ENCODE peak calls at places on chromosome 10, in six cellular contexts. Y is cardiac muscle cell, U is AG04450, S is stomach, R is thyroid gland, A is bronchial epithelial cell. W is an unnamed sample.

GRCh38 chr10:84135836-84136235 is 3.5 kb upstream of the GHITM start:
- DNase-seq in Y (no peak), U (no peak), S (no peak), R (no peak), A (no peak), W (no peak)

GRCh38 chr10:47354162-47354561 is 6.0 kb downstream of the RBP3 start:
- DNase-seq in Y (peak), U (no peak), S (no peak), R (no peak), A (no peak), W (no peak)

GRCh38 chr10:14608381-14609001 is 166.2 kb downstream of the FAM107B start:
- DNase-seq in Y (no peak), U (no peak), S (no peak), R (no peak), A (no peak), W (no peak)

GRCh38 chr10:71127773-71128172 is 84.6 kb upstream of the UNC5B start:
- DNase-seq in Y (no peak), U (no peak), S (no peak), R (no peak), A (no peak), W (no peak)

GRCh38 chr10:49257159-49257558 is 41.8 kb upstream of the C10orf71 start:
- DNase-seq in Y (no peak), U (no peak), S (no peak), R (no peak), A (no peak), W (no peak)

GRCh38 chr10:46282460-46283216 is 4.2 kb upstream of the ANTXRL start:
- DNase-seq in Y (peak), U (peak), S (peak), R (peak), A (peak), W (peak)

GRCh38 chr10:120982507-120982906 is 131.3 kb downstream of the WDR11 start:
- DNase-seq in Y (no peak), U (no peak), S (no peak), R (no peak), A (no peak), W (no peak)

GRCh38 chr10:1737222-1738061 is at the start of gene ADARB2:
- DNase-seq in Y (no peak), U (no peak), S (peak), R (no peak), A (peak), W (peak)

GRCh38 chr10:89332718-89333281 is 5.0 kb downstream of the IFIT3 start:
- DNase-seq in Y (no peak), U (no peak), S (no peak), R (no peak), A (peak), W (no peak)

GRCh38 chr10:20302033-20302432 is 485.8 kb downstream of the PLXDC2 start:
- DNase-seq in Y (no peak), U (no peak), S (no peak), R (no peak), A (peak), W (no peak)

GRCh38 chr10:17665742-17666141 is 21.8 kb downstream of the STAM start:
- DNase-seq in Y (peak), U (peak), S (no peak), R (no peak), A (peak), W (no peak)

GRCh38 chr10:62341419-62341818 is 32.8 kb upstream of the ZNF365 start:
- DNase-seq in Y (no peak), U (no peak), S (no peak), R (no peak), A (no peak), W (no peak)

GRCh38 chr10:8035641-8036520 is 18.6 kb upstream of the GATA3 start:
- DNase-seq in Y (no peak), U (no peak), S (no peak), R (no peak), A (no peak), W (no peak)

GRCh38 chr10:53162856-53163255 is 390.3 kb upstream of the MBL2 start:
- DNase-seq in Y (no peak), U (no peak), S (no peak), R (no peak), A (no peak), W (no peak)

GRCh38 chr10:34717429-34717828 is 97.7 kb downstream of the PARD3 start:
- DNase-seq in Y (no peak), U (no peak), S (no peak), R (no peak), A (no peak), W (no peak)
- TF ChIP-seq CTCF in Y (no peak), U (no peak), S (no peak), R (no peak), A (no peak), W (no peak)

DNA sequence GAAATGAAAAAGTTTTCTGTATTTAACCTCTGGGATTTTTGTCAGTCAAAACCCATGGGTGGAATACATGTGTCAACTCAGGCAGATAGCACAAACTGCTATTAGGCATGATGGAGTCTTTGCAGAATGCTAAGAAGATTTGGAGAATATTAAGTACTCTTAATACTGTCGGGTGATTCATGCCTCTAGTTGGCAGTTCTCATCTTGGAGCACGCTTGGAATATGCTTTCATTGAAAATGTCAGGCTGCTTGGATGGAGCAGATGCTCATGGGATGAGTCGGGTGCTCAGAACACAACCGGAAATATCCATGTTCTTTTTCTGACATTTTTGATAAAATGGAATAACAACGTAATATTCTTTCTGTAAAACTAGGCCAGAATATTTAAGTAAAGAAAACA is 27.6 kb upstream of the PRKG1 start:
- DNase-seq in Y (no peak), U (no peak), S (no peak), R (no peak), A (no peak), W (no peak)
- H3K4me3 ChIP-seq in Y (no peak), U (no peak), S (no peak), R (no peak), A (no peak), W (no peak)

DNA sequence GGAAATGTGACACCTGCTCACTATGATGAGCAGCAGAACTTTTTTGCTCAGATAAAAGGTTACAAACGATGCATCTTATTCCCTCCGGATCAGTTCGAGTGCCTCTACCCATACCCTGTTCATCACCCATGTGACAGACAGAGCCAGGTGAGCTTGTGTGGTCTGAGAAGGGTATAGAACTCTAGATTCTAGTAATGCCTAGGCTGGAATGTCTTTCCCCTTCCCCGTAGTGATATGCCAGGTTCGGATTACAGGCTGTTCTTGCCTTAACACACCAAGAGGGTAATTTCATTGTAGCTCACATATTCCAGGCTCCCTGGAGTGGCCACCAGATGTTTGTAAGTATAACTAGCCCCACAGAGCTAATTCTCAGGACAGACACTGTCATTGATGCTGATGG is 9.2 kb downstream of the HIF1AN start:
- DNase-seq in Y (no peak), U (no peak), S (no peak), R (no peak), A (no peak), W (no peak)
- TF ChIP-seq CTCF in Y (no peak), U (no peak), S (no peak), R (no peak), A (no peak), W (no peak)

GRCh38 chr10:110354322-110354766 is 49.6 kb upstream of the SMNDC1 start:
- DNase-seq in Y (peak), U (peak), S (peak), R (peak), A (peak), W (peak)

GRCh38 chr10:110355922-110356627 is 51.4 kb upstream of the SMNDC1 start:
- DNase-seq in Y (no peak), U (no peak), S (no peak), R (no peak), A (no peak), W (no peak)

GRCh38 chr10:110355181-110355831 is 50.6 kb upstream of the SMNDC1 start:
- DNase-seq in Y (no peak), U (no peak), S (no peak), R (no peak), A (no peak), W (no peak)

GRCh38 chr10:110350812-110351211 is 46.1 kb upstream of the SMNDC1 start:
- DNase-seq in Y (no peak), U (no peak), S (no peak), R (no peak), A (no peak), W (no peak)

DNA sequence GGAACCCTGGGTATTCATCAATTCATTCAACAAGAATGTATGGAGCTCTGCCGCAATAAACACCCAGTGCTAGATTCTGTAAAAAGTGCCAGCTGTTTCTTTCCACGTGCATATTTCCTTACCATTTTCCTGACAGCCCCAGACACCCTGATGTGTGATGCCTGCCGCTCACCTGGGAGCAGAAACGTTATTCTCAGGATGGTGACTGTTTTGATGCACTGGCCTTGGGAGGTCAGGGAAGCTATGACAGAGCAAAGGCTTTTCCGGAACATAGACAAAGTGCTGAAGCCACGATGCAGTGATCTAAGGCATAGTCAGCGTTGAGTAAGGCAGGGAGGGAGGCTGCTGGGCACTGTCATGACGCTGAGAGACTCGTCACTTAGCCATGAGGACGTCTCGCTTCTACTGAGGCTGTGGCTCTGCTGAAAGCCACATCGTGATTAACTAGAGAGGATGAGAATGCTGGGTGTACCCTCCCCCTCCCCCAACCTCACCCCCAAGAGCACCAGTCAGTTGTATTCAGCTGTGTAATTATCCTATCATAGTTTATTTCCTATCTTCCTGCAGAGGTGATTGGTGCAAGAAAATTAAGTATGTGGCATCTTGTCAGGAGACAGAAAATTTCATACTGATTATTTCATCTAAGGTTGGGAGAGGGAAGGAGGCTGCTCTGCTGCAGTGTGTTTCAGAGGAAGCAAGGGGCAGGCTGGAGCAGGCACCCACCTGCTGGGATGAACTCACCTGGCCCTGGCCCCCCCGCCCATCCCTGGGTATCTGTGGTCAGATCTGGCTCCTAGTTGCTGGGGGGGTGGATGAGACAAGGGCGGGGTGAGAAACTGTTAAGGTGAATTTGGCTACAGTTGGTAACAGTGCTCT is 48.8 kb upstream of the SMNDC1 start:
- DNase-seq in Y (peak), U (peak), S (no peak), R (no peak), A (peak), W (no peak)
- H3K4me3 ChIP-seq in Y (no peak), U (peak), S (no peak), R (no peak), A (no peak), W (no peak)

GRCh38 chr10:96321822-96322221 is 17.6 kb downstream of the DNTT start:
- DNase-seq in Y (no peak), U (no peak), S (no peak), R (no peak), A (no peak), W (no peak)
- TF ChIP-seq CTCF in Y (no peak), U (no peak), S (no peak), R (no peak), A (no peak), W (no peak)

GRCh38 chr10:110352930-110353243 is 48.2 kb upstream of the SMNDC1 start:
- DNase-seq in Y (no peak), U (no peak), S (no peak), R (no peak), A (no peak), W (no peak)
- H3K4me3 ChIP-seq in Y (no peak), U (no peak), S (no peak), R (no peak), A (no peak), W (no peak)

GRCh38 chr10:115030483-115031200 is 62.5 kb upstream of the ATRNL1 start:
- DNase-seq in Y (no peak), U (no peak), S (no peak), R (no peak), A (no peak), W (no peak)

GRCh38 chr10:115028419-115028818 is 64.7 kb upstream of the ATRNL1 start:
- DNase-seq in Y (no peak), U (no peak), S (no peak), R (no peak), A (no peak), W (no peak)

GRCh38 chr10:115029452-115030375 is 63.5 kb upstream of the ATRNL1 start:
- DNase-seq in Y (no peak), U (no peak), S (no peak), R (no peak), A (no peak), W (no peak)

GRCh38 chr10:115022754-115023153 is 70.4 kb upstream of the ATRNL1 start:
- DNase-seq in Y (no peak), U (no peak), S (no peak), R (no peak), A (no peak), W (no peak)

DNA sequence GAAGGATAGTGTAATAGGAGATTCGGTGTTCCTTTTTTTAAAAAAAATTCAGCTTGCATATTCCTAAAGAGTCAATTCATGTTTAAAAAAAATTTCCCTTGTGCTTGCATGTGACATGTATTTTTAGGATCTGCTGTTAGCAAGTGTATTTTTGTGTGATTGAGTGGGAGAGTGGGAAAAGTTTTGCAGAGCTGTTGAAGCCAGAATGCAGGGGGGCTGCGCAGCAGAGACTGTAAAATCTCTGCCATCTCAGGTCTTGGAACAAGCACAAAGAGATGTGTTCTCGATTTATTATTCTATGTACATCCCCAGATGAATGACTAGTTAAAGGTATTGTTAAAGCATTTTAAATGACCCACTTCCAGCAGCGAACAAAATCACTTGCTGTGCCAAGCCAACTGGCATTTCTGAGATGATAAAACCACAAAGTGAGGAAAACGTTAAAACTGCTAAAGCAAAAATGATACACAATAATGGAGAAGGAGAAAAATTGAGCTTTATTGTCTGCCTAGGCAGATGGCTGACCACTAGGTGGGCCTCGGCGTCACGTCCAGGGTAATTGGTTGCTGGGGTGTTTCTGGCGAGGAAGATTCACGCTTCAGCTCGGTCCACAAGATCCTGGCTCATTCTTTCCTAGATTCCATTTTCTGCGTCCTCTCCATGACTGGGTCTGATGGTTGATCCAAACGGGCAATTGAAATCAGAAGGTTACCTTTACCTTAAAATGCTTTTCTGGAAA is 67.0 kb upstream of the ATRNL1 start:
- DNase-seq in Y (no peak), U (no peak), S (no peak), R (no peak), A (no peak), W (no peak)
- TF ChIP-seq CTCF in Y (no peak), U (no peak), S (no peak), R (no peak), A (no peak), W (no peak)

GRCh38 chr10:10914129-10914528 is 103.5 kb upstream of the CELF2 start:
- DNase-seq in Y (peak), U (no peak), S (no peak), R (no peak), A (no peak), W (no peak)
- H3K4me3 ChIP-seq in Y (no peak), U (no peak), S (no peak), R (no peak), A (no peak), W (no peak)